ENCODE peak calls at places on chromosome 20, in five cellular contexts. M is K562, H is HepG2, V is SK-N-SH, Z is GM12878. I is an unnamed sample. For H4K20me1, the result is how much of the 10 kb centered on the place peaks cover.

GRCh38 chr20:58113706-58114105 is 114.7 kb downstream of the ANKRD60 start:
- DNase-seq in Z (no peak), M (no peak), H (no peak), V (no peak), I (no peak)

GRCh38 chr20:61731363-61732181 is 334.1 kb downstream of the TAF4 start:
- DNase-seq in H (no peak), Z (no peak), M (no peak), V (no peak), I (peak)

GRCh38 chr20:5608104-5608447 is 142.1 kb upstream of the SHLD1 start:
- DNase-seq in V (peak), H (no peak), Z (no peak), M (no peak), I (no peak)

GRCh38 chr20:45095753-45096371 is 5.1 kb downstream of the KCNS1 start:
- DNase-seq in V (peak), Z (peak), M (peak), H (peak), I (peak)

GRCh38 chr20:1122388-1123315 is 4.2 kb downstream of the PSMF1 start:
- DNase-seq in H (peak), V (no peak), M (peak), Z (no peak), I (peak)

GRCh38 chr20:48404598-48404997 is 423.2 kb downstream of the PREX1 start:
- DNase-seq in Z (no peak), H (peak), M (no peak), V (no peak), I (no peak)

GRCh38 chr20:3277686-3278465 is 38.9 kb upstream of the SLC4A11 start:
- DNase-seq in Z (no peak), H (no peak), V (no peak), M (no peak), I (no peak)

GRCh38 chr20:8148501-8148900 is 16.4 kb downstream of the PLCB1 start:
- DNase-seq in M (no peak), V (no peak), Z (no peak), H (no peak), I (peak)

GRCh38 chr20:25142435-25142834 is 53.1 kb upstream of the ENTPD6 start:
- DNase-seq in H (no peak), Z (no peak), M (no peak), V (no peak), I (no peak)

GRCh38 chr20:32678948-32679347 is 5.2 kb upstream of the C20orf203 start:
- DNase-seq in M (no peak), Z (no peak), H (no peak), V (no peak), I (peak)

GRCh38 chr20:11057624-11058023 is 383.8 kb upstream of the JAG1 start:
- DNase-seq in M (no peak), H (no peak), Z (no peak), V (no peak), I (peak)

GRCh38 chr20:58696411-58696961 is 3.9 kb downstream of the NPEPL1 start:
- DNase-seq in Z (no peak), V (no peak), H (no peak), M (no peak), I (no peak)

GRCh38 chr20:46893051-46893450 is 1.6 kb upstream of the EYA2 start:
- DNase-seq in V (no peak), M (no peak), Z (no peak), H (no peak), I (no peak)

GRCh38 chr20:50110141-50111047 is 2.6 kb downstream of the UBE2V1 start:
- DNase-seq in V (no peak), H (peak), Z (peak), M (no peak), I (no peak)

GRCh38 chr20:1448081-1448627 is 18.5 kb downstream of the NSFL1C start:
- DNase-seq in Z (no peak), M (no peak), H (no peak), V (no peak), I (no peak)

GRCh38 chr20:57760698-57761412 is 51.0 kb upstream of the PMEPA1 start:
- DNase-seq in M (no peak), H (no peak), V (no peak), Z (no peak), I (no peak)

GRCh38 chr20:46348231-46348803 is 40.0 kb upstream of the CDH22 start:
- DNase-seq in H (no peak), V (no peak), M (peak), Z (no peak), I (peak)

GRCh38 chr20:57573893-57574292 is 13.0 kb downstream of the PCK1 start:
- DNase-seq in H (no peak), V (no peak), M (peak), Z (no peak), I (no peak)

GRCh38 chr20:48336647-48337046 is 491.2 kb downstream of the PREX1 start:
- DNase-seq in M (no peak), Z (no peak), H (peak), V (no peak), I (no peak)

GRCh38 chr20:7146552-7147219 is 379.2 kb downstream of the BMP2 start:
- DNase-seq in V (no peak), M (no peak), H (no peak), Z (no peak), I (no peak)

GRCh38 chr20:7152071-7152470 is 384.6 kb downstream of the BMP2 start:
- DNase-seq in Z (no peak), V (no peak), H (no peak), M (no peak), I (no peak)

GRCh38 chr20:7151666-7152065 is 384.2 kb downstream of the BMP2 start:
- DNase-seq in M (no peak), Z (no peak), V (no peak), H (no peak), I (no peak)

GRCh38 chr20:7144464-7144863 is 377.0 kb downstream of the BMP2 start:
- DNase-seq in V (no peak), M (no peak), Z (no peak), H (no peak), I (no peak)

GRCh38 chr20:7147220-7147601 is 379.7 kb downstream of the BMP2 start:
- DNase-seq in Z (no peak), M (no peak), H (peak), V (no peak), I (no peak)
- TF ChIP-seq SMC3 in Z (no peak), M (no peak), H (no peak), V (no peak), I (no peak)

DNA sequence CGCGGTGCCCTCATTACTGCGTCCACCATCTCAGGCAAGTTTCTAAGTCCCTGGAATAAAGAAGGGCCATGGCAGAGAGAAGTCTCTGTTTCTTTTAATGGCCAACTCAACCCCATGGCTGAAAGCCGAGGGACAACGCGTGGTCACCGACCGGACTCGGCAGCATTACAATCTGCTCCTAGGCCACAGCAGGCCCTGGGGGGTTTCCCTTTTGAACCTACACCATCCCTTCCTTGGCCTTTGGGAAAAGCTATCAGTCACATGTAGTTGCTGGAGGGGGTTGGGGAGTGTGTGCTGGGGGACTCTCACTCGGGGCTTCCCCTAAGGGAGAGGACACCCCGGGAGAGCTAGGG is 11.1 kb upstream of the FAM83C start:
- DNase-seq in H (no peak), V (no peak), M (no peak), Z (no peak), I (no peak)
- H3K4me2 ChIP-seq in H (no peak), V (peak), M (no peak), Z (no peak), I (no peak)

DNA sequence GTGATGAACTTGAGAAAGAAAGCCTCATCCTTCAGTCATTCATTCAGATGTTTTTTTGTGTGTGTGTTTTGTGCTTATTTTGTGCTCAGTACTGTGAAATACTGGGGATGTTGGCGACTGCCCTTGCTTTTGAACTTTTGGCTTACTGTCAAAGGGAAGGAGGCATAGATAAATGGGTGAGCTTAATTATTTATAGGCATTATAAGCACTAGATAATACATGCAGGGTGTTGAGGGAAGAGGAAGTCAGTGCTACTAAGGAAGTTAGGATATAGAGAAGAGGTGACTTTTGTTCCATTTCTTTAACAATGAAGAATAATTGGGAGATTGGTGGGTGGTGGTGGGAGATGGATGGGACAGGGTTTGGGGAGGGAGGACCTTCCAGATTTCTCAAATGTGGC is 23.6 kb downstream of the XRN2 start:
- DNase-seq in H (no peak), Z (no peak), M (no peak), V (no peak), I (no peak)
- H4K20me1 ChIP-seq in H (half or more), Z (under half), M (under half), V (half or more), I (half or more)

GRCh38 chr20:4344660-4345059 is 329.3 kb upstream of the RNF24 start:
- DNase-seq in V (no peak), M (no peak), H (no peak), Z (no peak), I (peak)

GRCh38 chr20:4342631-4343030 is 327.3 kb upstream of the RNF24 start:
- DNase-seq in M (peak), Z (no peak), H (no peak), V (no peak), I (no peak)

DNA sequence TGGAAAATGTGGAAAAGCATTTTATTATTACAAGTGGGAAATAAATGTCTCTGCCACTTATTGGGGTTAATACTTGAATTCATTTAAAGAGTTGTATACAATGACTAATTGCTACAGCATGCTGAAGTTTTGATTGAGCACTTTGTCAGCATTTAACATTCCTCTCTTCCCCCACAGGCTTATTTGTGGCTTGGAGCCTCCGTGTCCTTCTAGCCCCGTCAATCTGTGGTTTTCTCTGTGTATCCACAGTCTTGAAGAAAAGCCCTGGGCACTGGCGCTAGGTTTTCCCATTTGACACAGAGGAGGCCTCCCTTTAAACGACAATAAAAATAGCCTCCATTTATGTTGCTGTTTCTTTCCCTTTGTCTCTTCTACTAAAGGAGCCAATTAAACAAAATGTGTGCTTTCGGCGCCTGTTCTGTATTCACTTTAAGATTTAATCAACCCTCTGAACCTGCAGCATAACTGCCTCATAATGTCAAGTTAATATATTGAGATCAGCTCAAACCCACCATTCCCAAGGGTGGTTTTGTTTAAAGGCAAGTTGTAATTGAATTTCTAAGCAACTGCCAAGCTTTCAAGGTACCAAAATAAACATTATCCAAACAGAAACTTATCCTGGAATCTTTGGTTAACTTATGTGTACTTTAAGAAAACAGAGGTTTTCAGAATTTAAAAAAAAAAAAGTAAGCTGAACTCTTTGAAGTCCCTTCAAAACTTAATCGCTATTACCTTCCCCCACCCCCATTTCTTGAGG is 326.6 kb upstream of the RNF24 start:
- DNase-seq in M (no peak), Z (no peak), V (no peak), H (no peak), I (peak)
- TF ChIP-seq SMC3 in M (no peak), Z (no peak), V (no peak), H (no peak), I (no peak)

DNA sequence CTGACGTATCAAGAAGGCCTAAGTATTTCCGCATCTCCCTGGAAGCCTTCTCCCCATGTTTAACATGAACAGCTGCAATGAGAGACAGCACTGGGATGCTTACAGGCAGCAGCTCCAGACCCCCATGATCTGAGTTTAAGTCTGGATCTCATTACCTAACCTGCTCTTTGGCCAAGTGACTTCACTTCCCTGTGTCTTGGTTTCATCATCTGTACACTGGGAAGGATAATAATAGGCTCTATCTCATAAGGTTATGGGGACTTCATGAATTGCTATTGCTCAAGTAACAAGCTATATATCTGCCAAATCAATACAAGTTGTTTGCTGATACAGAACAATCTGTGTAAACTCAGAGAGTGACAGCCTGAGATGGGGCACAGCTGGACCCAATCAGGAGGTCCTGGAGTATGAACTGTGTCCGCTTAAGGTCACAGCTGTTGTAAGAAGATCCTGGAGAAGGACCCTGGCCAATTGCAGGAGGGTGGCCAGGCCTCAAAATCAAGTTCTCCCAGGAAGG is 56.0 kb downstream of the TGM2 start:
- DNase-seq in V (peak), M (no peak), H (no peak), Z (no peak), I (peak)
- H3K4me2 ChIP-seq in V (peak), M (no peak), H (peak), Z (no peak), I (no peak)

DNA sequence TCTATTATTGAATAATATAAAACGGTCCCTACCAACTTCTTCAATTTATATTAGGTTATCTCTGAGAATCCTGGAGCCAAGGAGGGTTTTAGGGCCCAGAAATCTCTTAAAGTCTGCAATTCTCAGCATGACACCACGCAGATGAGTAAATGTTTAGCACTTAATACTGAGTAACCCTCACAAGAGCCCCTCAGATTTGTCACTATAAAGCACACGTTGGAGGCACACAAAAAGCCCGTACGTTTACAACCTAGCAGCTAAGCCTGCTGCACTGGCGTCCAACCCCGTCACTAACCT is 1.2 kb downstream of the CPNE1 start:
- DNase-seq in Z (no peak), V (no peak), H (no peak), M (no peak), I (peak)
- H4K20me1 ChIP-seq in Z (under half), V (half or more), H (half or more), M (under half), I (half or more)

I was measured in IMR-90.